ENCODE peak calls at places on chromosomes 7 and 10, in seven cellular contexts. T is tibial nerve, W is tibial artery, Y is H1, E is neural progenitor cell, H is stomach, Z is adrenal gland. B is an unnamed sample.
A peak's percentile ranks its signal among the peaks of the same experiment; 100 is the strongest.

GRCh38 chr7:142405122-142405765 is 147.4 kb upstream of the PRSS58 start:
- DNase-seq in W (no peak), T (no peak), E (no peak), Z (no peak), Y (no peak), H (no peak), B (no peak)

GRCh38 chr7:154744226-154744860 is 258.6 kb downstream of the PAXIP1 start:
- DNase-seq in W (no peak), Z (peak; percentile 18), T (no peak), Y (peak; percentile 95), H (peak; percentile 50), E (peak; percentile 85), B (no peak)

GRCh38 chr10:28676968-28677888 is at the start of gene BAMBI:
- DNase-seq in T (peak; percentile 78), Z (peak; percentile 90), Y (peak; percentile 95), W (peak; percentile 93), E (peak; percentile 98), H (peak; percentile 95), B (peak; percentile 92)

GRCh38 chr7:82699773-82700186 is 256.2 kb upstream of the CACNA2D1 start:
- DNase-seq in Z (no peak), Y (no peak), W (no peak), H (peak; percentile 28), E (no peak), T (no peak), B (no peak)

GRCh38 chr10:75475470-75476182 is 44.2 kb downstream of the LRMDA start:
- DNase-seq in H (no peak), Y (no peak), Z (no peak), E (no peak), W (no peak), T (no peak), B (no peak)

GRCh38 chr7:54906963-54907362 is 111.9 kb upstream of the EGFR start:
- DNase-seq in T (no peak), Z (no peak), Y (no peak), H (no peak), W (no peak), E (no peak), B (no peak)

GRCh38 chr7:123748171-123748733 is 551 bp downstream of the WASL start:
- DNase-seq in E (peak; percentile 67), Y (peak; percentile 52), W (peak; percentile 70), Z (peak; percentile 45), H (peak; percentile 61), T (peak; percentile 16), B (peak; percentile 63)

GRCh38 chr10:10977231-10977956 is 40.3 kb upstream of the CELF2 start:
- DNase-seq in Z (no peak), W (no peak), Y (no peak), E (no peak), T (no peak), H (no peak), B (no peak)

GRCh38 chr7:33916357-33917081 is 11.2 kb downstream of the BMPER start:
- DNase-seq in W (no peak), E (no peak), Y (no peak), H (no peak), Z (no peak), T (no peak), B (no peak)

GRCh38 chr10:78231930-78232329 is 198.3 kb downstream of the RPS24 start:
- DNase-seq in Z (peak; percentile 56), T (no peak), Y (no peak), E (no peak), W (no peak), H (no peak), B (no peak)

GRCh38 chr10:69486922-69487730 is 35.9 kb downstream of the TSPAN15 start:
- DNase-seq in W (no peak), H (no peak), Y (no peak), Z (no peak), E (no peak), T (no peak), B (no peak)

GRCh38 chr10:103231047-103231551 is 14.6 kb upstream of the RPEL1 start:
- DNase-seq in T (no peak), Z (no peak), H (peak; percentile 46), W (no peak), Y (no peak), E (peak; percentile 83), B (peak; percentile 65)

GRCh38 chr10:23981520-23982309 is 227.2 kb upstream of the KIAA1217 start:
- DNase-seq in Z (no peak), W (no peak), E (no peak), Y (no peak), H (no peak), T (no peak), B (no peak)

GRCh38 chr10:96719205-96719604 is 1.1 kb downstream of the PIK3AP1 start:
- DNase-seq in Y (no peak), Z (no peak), W (no peak), H (no peak), E (no peak), T (no peak), B (no peak)

GRCh38 chr10:121914661-121915060 is 13.2 kb downstream of the ATE1 start:
- DNase-seq in T (no peak), Z (no peak), W (no peak), H (no peak), E (no peak), Y (no peak), B (no peak)

GRCh38 chr10:10826125-10826524 is 191.5 kb upstream of the CELF2 start:
- DNase-seq in H (no peak), Z (no peak), T (no peak), Y (no peak), W (no peak), E (no peak), B (no peak)

GRCh38 chr10:13092446-13093102 is 7.4 kb upstream of the OPTN start:
- DNase-seq in Z (no peak), T (no peak), E (no peak), W (no peak), Y (no peak), H (no peak), B (no peak)

GRCh38 chr7:157640144-157640543 is 303.3 kb downstream of the DNAJB6 start:
- DNase-seq in H (no peak), E (no peak), Z (no peak), W (no peak), Y (no peak), T (no peak), B (no peak)

GRCh38 chr10:119531067-119531466 is 11.5 kb downstream of the RGS10 start:
- DNase-seq in Y (no peak), T (no peak), W (no peak), E (no peak), Z (no peak), H (no peak), B (no peak)

GRCh38 chr7:23654508-23654907 is 25.5 kb upstream of the FAM221A start:
- DNase-seq in W (no peak), H (peak; percentile 58), Y (peak; percentile 79), Z (no peak), E (peak; percentile 71), T (no peak), B (no peak)

GRCh38 chr10:25744574-25744973 is 189.5 kb upstream of the MYO3A start:
- DNase-seq in Y (no peak), W (no peak), E (no peak), Z (no peak), T (no peak), H (no peak), B (no peak)

GRCh38 chr7:136868496-136869005 is at the start of gene CHRM2:
- DNase-seq in T (no peak), Z (no peak), E (peak; percentile 64), Y (peak; percentile 56), H (no peak), W (no peak), B (no peak)

GRCh38 chr10:99593312-99593711 is 26.9 kb downstream of the SLC25A28 start:
- DNase-seq in H (no peak), E (no peak), Z (no peak), Y (no peak), W (no peak), T (no peak), B (no peak)

GRCh38 chr10:93821051-93821772 is 63.5 kb downstream of the LGI1 start:
- DNase-seq in Y (no peak), H (no peak), E (peak; percentile 27), Z (no peak), T (no peak), W (no peak), B (no peak)

GRCh38 chr10:74825033-74825370 is 1.4 kb upstream of the KAT6B start:
- DNase-seq in E (peak; percentile 67), T (no peak), Z (peak; percentile 36), Y (peak; percentile 70), H (peak; percentile 29), W (no peak), B (no peak)

DNA sequence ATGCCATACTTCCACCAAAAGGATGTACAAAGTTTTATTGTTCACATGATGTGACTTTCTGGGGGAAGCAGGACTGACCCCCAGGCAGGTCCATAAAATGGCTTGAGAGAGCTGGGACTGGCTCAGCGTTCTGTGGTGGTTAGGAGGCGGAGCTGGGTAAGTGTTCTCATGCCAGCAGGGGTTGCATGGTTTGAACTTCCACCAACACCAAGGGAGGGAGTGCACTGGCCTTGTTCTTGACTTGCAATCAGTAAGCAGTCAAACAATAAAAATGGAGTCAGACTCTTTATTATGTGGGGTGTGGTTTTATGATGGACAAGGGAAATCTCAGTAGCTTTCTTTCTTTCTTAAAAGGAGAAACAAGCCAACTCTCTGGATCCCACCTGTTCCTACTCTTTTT is 95.4 kb upstream of the PRR15 start:
- DNase-seq in Y (no peak), E (no peak), W (no peak), H (no peak), T (no peak), Z (no peak), B (no peak)
- H3K27ac ChIP-seq in Y (no peak overlapping the region), E (no peak overlapping the region), W (no peak overlapping the region), H (no peak overlapping the region), T (no peak overlapping the region), Z (no peak overlapping the region), B (no peak overlapping the region)

GRCh38 chr10:125006921-125007391 is 65.0 kb downstream of the ZRANB1 start:
- DNase-seq in Y (no peak), H (no peak), E (no peak), Z (no peak), T (no peak), W (peak; percentile 70), B (no peak)
- H3K36me3 ChIP-seq in Y (peaks cover 16% of the 10 kb centered on the region), H (peaks cover 12% of the 10 kb centered on the region), E (no peaks in the 10 kb centered on the region), Z (peaks cover 13% of the 10 kb centered on the region), T (peaks cover 27% of the 10 kb centered on the region), W (peaks cover 13% of the 10 kb centered on the region), B (peaks cover 23% of the 10 kb centered on the region)

DNA sequence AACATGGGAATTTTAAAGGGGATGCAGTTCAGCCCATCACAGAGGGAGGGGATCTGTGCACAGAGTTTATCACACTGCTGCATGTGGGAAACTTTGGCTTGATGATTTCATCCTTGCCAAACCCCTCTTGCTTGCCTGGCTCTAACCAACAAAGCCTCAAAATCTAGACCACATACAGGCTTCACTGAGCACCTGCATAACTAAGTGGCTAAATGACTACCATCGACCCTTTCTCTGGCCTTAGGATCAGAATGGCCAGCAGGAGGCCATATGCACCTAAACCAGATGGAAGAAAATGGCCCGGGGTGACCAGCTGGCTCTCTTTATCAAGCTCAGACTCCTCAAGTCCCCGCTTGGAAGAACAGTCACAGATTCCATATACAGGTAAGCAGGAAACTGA is 15.6 kb upstream of the ZNF25 start:
- DNase-seq in W (no peak), T (no peak), Y (no peak), H (no peak), E (no peak), Z (no peak), B (no peak)
- H3K27ac ChIP-seq in W (no peak overlapping the region), T (no peak overlapping the region), Y (no peak overlapping the region), H (no peak overlapping the region), E (no peak overlapping the region), Z (no peak overlapping the region), B (no peak overlapping the region)

DNA sequence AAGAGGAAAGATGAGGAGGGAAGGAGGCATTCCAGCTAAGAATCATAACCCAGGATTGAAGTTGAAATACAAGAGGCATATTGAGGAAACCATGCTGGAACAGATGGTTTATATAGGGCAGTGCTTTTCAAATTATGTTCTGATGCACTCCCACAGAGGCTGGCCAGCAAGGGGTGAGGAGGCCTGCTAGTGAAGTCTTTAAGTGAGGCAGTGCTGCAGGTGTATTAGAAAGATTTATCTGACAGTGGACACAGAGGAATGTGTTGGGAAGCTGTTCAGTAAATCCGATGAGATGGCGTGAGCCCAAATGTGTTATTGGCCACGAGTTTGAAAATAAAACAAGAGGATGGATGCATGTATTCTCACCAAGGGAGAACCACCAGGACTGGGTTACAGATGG is 28.6 kb downstream of the REEP3 start:
- DNase-seq in W (no peak), Z (no peak), H (no peak), E (no peak), T (no peak), Y (no peak), B (no peak)
- H3K36me3 ChIP-seq in W (no peaks in the 10 kb centered on the region), Z (no peaks in the 10 kb centered on the region), H (no peaks in the 10 kb centered on the region), E (no peaks in the 10 kb centered on the region), T (no peaks in the 10 kb centered on the region), Y (no peaks in the 10 kb centered on the region), B (no peaks in the 10 kb centered on the region)